ENCODE peak calls at places on chromosomes 11 and 22, in four cellular contexts. X is ovary, R is AG04450, Z is AG09309. J is an unnamed sample.

GRCh38 chr11:87574193-87574592 is 536.5 kb downstream of the TMEM135 start:
- DNase-seq in R (no peak), Z (no peak), X (no peak), J (no peak)

GRCh38 chr11:33266418-33267215 is 9.4 kb downstream of the HIPK3 start:
- DNase-seq in X (peak; percentile 60), R (no peak), Z (peak; percentile 42), J (no peak)

GRCh38 chr22:19133561-19133960 is 2.5 kb downstream of the TSSK2 start:
- DNase-seq in X (no peak), Z (no peak), R (no peak), J (no peak)

GRCh38 chr11:65890324-65891179 is at the start of gene CCDC85B:
- DNase-seq in X (peak; percentile 99), Z (peak; percentile 88), R (peak; percentile 89), J (peak; percentile 97)

GRCh38 chr11:67357831-67358555 is 4.6 kb upstream of the POLD4 start:
- DNase-seq in Z (no peak), R (no peak), X (no peak), J (peak; percentile 72)

GRCh38 chr11:84003181-84003580 is 717.0 kb upstream of the CCDC90B start:
- DNase-seq in R (no peak), X (no peak), Z (no peak), J (no peak)

GRCh38 chr11:27468643-27469332 is 3.8 kb downstream of the LGR4 start:
- DNase-seq in R (no peak), Z (no peak), X (no peak), J (peak; percentile 94)

GRCh38 chr11:132746305-132746704 is 786.0 kb downstream of the OPCML start:
- DNase-seq in R (no peak), X (no peak), Z (no peak), J (no peak)

GRCh38 chr11:33000181-33000580 is 15.5 kb upstream of the DEPDC7 start:
- DNase-seq in R (peak; percentile 50), Z (peak; percentile 67), X (no peak), J (peak; percentile 50)

GRCh38 chr22:38971202-38971601 is 10.9 kb upstream of the APOBEC3B start:
- DNase-seq in Z (no peak), X (no peak), R (no peak), J (no peak)

GRCh38 chr11:70032943-70033710 is 45.0 kb upstream of the ANO1 start:
- DNase-seq in Z (no peak), X (no peak), R (no peak), J (no peak)

GRCh38 chr11:128759597-128759996 is 65.7 kb downstream of the FLI1 start:
- DNase-seq in R (peak; percentile 41), Z (no peak), X (no peak), J (peak; percentile 19)

GRCh38 chr11:69642549-69642912 is 1.6 kb downstream of the CCND1 start:
- DNase-seq in X (no peak), Z (no peak), R (no peak), J (no peak)

GRCh38 chr22:36768141-36768540 is 7.8 kb downstream of the IFT27 start:
- DNase-seq in X (no peak), R (no peak), Z (no peak), J (no peak)

GRCh38 chr11:75325713-75326438 is 25.6 kb downstream of the ARRB1 start:
- DNase-seq in Z (peak; percentile 62), X (peak; percentile 61), R (peak; percentile 79), J (peak; percentile 97)

GRCh38 chr11:2305862-2306823 is 4.3 kb downstream of the TSPAN32 start:
- DNase-seq in Z (peak; percentile 37), R (peak; percentile 50), X (peak; percentile 93), J (no peak)
- H3K4me3 ChIP-seq in Z (no peak overlapping the region), R (peak overlapping the region; percentile 32), X (no peak overlapping the region), J (no peak overlapping the region)

GRCh38 chr11:126628790-126629621 is 273.5 kb downstream of the ST3GAL4 start:
- DNase-seq in Z (peak; percentile 90), X (no peak), R (peak; percentile 1), J (no peak)
- TF ChIP-seq CTCF in Z (peak; percentile 55), X (no peak), R (peak; percentile 13), J (no peak)

GRCh38 chr11:105078283-105078682 is 33.1 kb upstream of the CARD16 start:
- DNase-seq in Z (no peak), X (no peak), R (no peak), J (peak; percentile 30)
- H3K4me3 ChIP-seq in Z (no peak overlapping the region), X (no peak overlapping the region), R (no peak overlapping the region), J (no peak overlapping the region)

GRCh38 chr11:107801641-107802040 is 56.9 kb downstream of the SLC35F2 start:
- DNase-seq in R (no peak), X (no peak), Z (no peak), J (no peak)

GRCh38 chr11:107804219-107804618 is 54.4 kb downstream of the SLC35F2 start:
- DNase-seq in X (no peak), R (no peak), Z (no peak), J (no peak)

GRCh38 chr11:107799245-107799859 is 59.2 kb downstream of the SLC35F2 start:
- DNase-seq in R (peak; percentile 39), X (peak; percentile 72), Z (peak; percentile 13), J (peak; percentile 70)
- TF ChIP-seq CTCF in R (peak; percentile 98), X (peak; percentile 72), Z (peak; percentile 90), J (peak; percentile 96)

J was measured in epithelial cell of esophagus.